ENCODE peak calls at places on chromosomes 5 and 9, in nine cellular contexts. S is OCI-LY7; D is cardiac fibroblast; I is astrocyte of the spinal cord; X is AG04449; L is astrocyte of the cerebellum; N is mammary epithelial cell; Y is kidney epithelial cell; Q is CD8-positive, alpha-beta T cell. J is an unnamed sample.

GRCh38 chr9:129442791-129443511 is 177.9 kb downstream of the C9orf50 start:
- DNase-seq in S (no peak), D (no peak), I (no peak), X (no peak), L (no peak), N (no peak), Y (no peak), Q (no peak), J (no peak)

GRCh38 chr9:36862206-36863145 is 171.6 kb downstream of the PAX5 start:
- DNase-seq in S (no peak), D (peak), I (peak), X (no peak), L (no peak), N (peak), Y (no peak), Q (no peak), J (no peak)

GRCh38 chr5:53594419-53594818 is 34.0 kb downstream of the NDUFS4 start:
- DNase-seq in S (no peak), D (no peak), I (no peak), X (no peak), L (no peak), N (no peak), Y (no peak), Q (no peak), J (no peak)

GRCh38 chr9:109297899-109298298 is 23.0 kb downstream of the EPB41L4B start:
- DNase-seq in S (no peak), D (peak), I (peak), X (peak), L (peak), N (peak), Y (peak), Q (no peak), J (no peak)

GRCh38 chr9:77953590-77953989 is 78.0 kb downstream of the GNAQ start:
- DNase-seq in S (no peak), D (no peak), I (no peak), X (no peak), L (no peak), N (no peak), Y (no peak), Q (no peak), J (no peak)

GRCh38 chr9:85430659-85431370 is 310.9 kb downstream of the AGTPBP1 start:
- DNase-seq in S (no peak), D (no peak), I (peak), X (no peak), L (no peak), N (no peak), Y (no peak), Q (no peak), J (no peak)

GRCh38 chr5:27708579-27708978 is 670.2 kb upstream of the CDH9 start:
- DNase-seq in S (no peak), D (no peak), I (peak), X (no peak), L (no peak), N (peak), Y (peak), Q (no peak), J (no peak)

GRCh38 chr9:34187891-34188240 is 9.0 kb downstream of the UBAP1 start:
- DNase-seq in S (no peak), D (no peak), I (no peak), X (no peak), L (no peak), N (no peak), Y (no peak), Q (no peak), J (no peak)

GRCh38 chr9:129694265-129694664 is 28.8 kb downstream of the PRRX2 start:
- DNase-seq in S (no peak), D (no peak), I (no peak), X (no peak), L (no peak), N (no peak), Y (no peak), Q (no peak), J (no peak)

GRCh38 chr5:142800776-142801494 is 30.8 kb downstream of the ARHGAP26 start:
- DNase-seq in S (peak), D (no peak), I (no peak), X (no peak), L (no peak), N (no peak), Y (no peak), Q (peak), J (no peak)

GRCh38 chr5:107483196-107483595 is 187.5 kb downstream of the EFNA5 start:
- DNase-seq in S (no peak), D (no peak), I (no peak), X (no peak), L (no peak), N (no peak), Y (no peak), Q (no peak), J (no peak)

GRCh38 chr5:118956727-118957126 is 31.6 kb downstream of the DTWD2 start:
- DNase-seq in S (peak), D (peak), I (peak), X (no peak), L (peak), N (peak), Y (no peak), Q (no peak), J (no peak)
- TF ChIP-seq CTCF in S (peak), D (no peak), I (peak), X (peak), L (peak), N (peak), Y (no peak), Q (no peak), J (peak)

DNA sequence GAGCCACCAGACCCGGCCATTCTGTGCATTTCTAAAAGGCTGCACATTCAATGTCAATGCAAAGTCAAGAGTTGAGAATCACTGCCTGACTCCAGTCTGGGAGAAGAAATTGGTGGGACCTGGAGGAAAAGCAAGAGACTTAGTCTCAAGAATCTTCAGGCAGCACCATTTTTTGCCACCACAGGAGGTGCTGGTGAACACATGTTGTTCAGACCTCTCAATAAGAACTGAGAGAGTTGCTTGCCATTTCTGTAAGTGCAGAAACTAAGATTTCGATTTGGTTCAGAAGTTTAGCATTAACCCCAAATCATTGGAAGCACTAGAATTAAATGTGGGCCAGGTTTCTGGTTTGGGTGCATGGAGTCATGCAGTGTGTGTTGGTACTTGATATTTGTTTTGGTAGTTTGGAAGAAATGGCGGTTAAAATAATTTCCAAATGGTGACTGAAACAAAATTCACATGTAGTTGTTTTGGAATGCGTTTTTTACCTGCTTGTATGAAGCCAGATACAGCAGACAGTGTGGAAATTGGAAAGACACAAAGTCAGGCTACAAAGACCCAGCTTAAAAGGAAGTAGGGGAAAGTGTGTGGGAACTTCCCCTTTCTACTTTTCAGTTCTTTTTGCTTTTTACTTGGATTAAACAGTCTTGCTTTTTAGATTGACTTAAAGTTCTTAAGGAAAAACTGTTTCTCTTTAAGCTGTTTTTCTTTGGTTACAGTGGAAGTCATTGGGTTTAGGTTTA is 20.4 kb downstream of the PDE8B start:
- DNase-seq in S (peak), D (no peak), I (no peak), X (no peak), L (no peak), N (no peak), Y (no peak), Q (no peak), J (no peak)
- TF ChIP-seq CTCF in S (peak), D (peak), I (peak), X (peak), L (no peak), N (no peak), Y (no peak), Q (peak), J (peak)

GRCh38 chr5:116696356-116696755 is 121.7 kb upstream of the SEMA6A start:
- DNase-seq in S (no peak), D (no peak), I (no peak), X (no peak), L (no peak), N (no peak), Y (no peak), Q (no peak), J (no peak)
- TF ChIP-seq CTCF in S (no peak), D (no peak), I (no peak), X (no peak), L (no peak), N (no peak), Y (no peak), Q (no peak), J (no peak)

DNA sequence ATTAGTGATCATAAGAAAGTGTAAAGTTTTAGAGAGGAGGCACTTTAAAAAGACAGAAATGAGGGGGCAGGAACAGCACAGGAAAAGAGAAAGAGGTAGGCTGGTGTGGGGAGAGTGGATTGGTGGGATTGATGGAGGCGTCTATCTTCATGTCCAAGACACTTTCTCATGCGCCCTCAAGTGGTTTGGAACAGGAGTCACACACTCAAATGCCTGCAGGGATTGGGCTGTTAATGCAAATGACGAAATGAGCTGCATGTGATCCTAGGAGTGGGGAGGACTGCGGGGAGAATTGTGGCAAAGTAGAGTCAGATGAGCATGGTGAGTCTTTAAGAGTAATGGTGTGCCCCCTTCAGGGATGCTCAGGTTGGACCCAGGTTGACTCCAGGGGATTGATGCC is 5.5 kb downstream of the SLC36A3 start:
- DNase-seq in S (peak), D (no peak), I (no peak), X (no peak), L (no peak), N (peak), Y (no peak), Q (no peak), J (peak)
- TF ChIP-seq CTCF in S (peak), D (no peak), I (no peak), X (no peak), L (no peak), N (peak), Y (no peak), Q (no peak), J (peak)

DNA sequence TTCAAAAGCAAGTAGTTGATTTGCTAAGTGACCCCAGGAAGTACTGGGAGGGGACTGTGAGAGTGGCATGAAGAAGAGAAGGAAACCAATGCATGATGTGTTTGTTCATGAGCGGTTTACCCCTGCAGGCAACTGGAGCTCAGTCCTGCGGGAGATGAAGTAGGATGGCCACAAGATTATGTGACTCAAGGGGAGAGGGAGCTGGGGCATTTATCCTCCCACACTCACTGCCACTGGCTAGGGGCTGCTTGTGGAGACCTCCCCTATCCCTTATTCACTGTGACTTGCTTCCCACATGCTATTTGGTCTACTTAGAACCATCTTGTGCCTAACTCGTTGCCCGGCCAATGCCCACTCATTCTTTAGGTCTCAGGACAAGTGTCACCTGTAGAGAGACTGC is 60.6 kb upstream of the TRIO start:
- DNase-seq in S (no peak), D (no peak), I (no peak), X (no peak), L (no peak), N (no peak), Y (no peak), Q (no peak), J (no peak)
- TF ChIP-seq CTCF in S (no peak), D (no peak), I (no peak), X (no peak), L (no peak), N (no peak), Y (no peak), Q (no peak), J (no peak)

DNA sequence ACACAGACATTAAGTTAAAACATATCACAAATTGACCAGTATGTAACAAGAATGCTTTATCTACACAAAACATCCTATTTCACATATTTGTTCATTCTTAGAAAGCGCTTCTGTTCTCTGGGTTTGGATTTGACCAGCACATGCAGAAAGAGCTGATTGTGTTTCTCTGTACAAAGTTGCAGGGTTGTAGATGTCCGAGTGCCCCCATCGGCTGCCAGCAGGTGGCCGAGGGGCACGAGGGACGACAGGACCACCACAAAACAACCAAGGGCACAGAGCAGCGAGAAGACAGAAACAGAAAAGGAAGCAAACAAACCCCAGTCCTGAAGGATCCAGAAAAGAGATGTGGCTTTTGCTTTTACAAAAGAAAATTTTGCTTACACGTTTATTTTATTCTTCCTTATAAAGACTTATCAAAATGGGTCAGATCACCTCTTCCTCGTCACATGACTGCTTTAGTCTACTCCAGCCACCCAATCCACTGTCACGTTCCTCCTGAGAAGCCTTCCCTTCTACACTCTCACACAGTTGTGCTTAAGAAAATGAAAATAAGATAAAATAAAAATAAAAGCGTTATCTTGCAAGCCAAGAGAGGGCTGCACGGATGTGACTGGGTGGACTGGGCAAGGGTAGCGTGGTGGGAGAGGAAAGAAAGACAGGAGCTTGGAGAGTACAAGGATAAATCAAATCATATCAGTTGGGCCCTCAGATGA is 9.5 kb downstream of the OTP start:
- DNase-seq in S (no peak), D (no peak), I (no peak), X (no peak), L (no peak), N (no peak), Y (no peak), Q (no peak), J (no peak)
- TF ChIP-seq CTCF in S (peak), D (no peak), I (no peak), X (no peak), L (no peak), N (no peak), Y (no peak), Q (no peak), J (no peak)

DNA sequence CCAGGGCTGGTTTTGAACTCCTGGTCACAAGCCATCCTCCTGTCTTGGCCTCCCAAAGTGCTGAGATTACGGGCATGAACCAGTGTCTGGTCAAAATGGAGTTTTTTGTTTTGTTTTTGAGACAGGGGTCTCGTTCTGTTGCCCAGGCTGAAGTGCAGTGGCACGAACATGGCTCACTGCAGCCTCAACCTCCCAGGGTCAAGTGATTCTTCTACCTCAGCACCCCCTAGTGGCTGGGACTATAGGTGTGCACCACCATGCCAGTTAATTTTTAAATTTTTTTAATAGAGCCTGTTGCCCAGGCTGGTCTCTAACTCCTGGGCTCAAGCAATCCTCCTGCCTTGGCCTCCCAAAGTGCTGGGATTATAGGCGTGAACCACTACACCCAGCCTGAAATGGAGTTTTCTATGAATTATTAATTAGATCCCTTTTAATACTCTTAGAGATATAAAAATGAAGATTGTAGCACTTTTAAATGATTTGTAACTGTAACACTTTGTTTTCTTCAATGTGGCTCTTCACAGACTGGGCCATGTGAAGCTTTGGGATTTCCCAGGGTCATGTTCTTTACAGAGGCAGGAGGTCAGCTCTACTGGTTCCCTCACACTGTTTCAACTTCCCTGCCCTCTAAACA is 32.6 kb upstream of the SPARC start:
- DNase-seq in S (peak), D (peak), I (no peak), X (no peak), L (no peak), N (no peak), Y (no peak), Q (no peak), J (no peak)
- TF ChIP-seq CTCF in S (peak), D (peak), I (peak), X (peak), L (peak), N (peak), Y (peak), Q (no peak), J (peak)

GRCh38 chr5:137896560-137896959 is 7.3 kb downstream of the PKD2L2 start:
- DNase-seq in S (no peak), D (no peak), I (no peak), X (no peak), L (no peak), N (no peak), Y (no peak), Q (no peak), J (no peak)

GRCh38 chr5:137899493-137899892 is 10.2 kb downstream of the PKD2L2 start:
- DNase-seq in S (no peak), D (no peak), I (no peak), X (no peak), L (no peak), N (no peak), Y (no peak), Q (no peak), J (no peak)

GRCh38 chr5:137902389-137903133 is 13.3 kb downstream of the PKD2L2 start:
- DNase-seq in S (no peak), D (no peak), I (no peak), X (no peak), L (no peak), N (no peak), Y (no peak), Q (no peak), J (no peak)

GRCh38 chr5:137900925-137901817 is 11.9 kb downstream of the PKD2L2 start:
- DNase-seq in S (no peak), D (no peak), I (no peak), X (no peak), L (no peak), N (no peak), Y (no peak), Q (no peak), J (no peak)
- TF ChIP-seq CTCF in S (no peak), D (no peak), I (no peak), X (no peak), L (no peak), N (no peak), Y (no peak), Q (no peak), J (no peak)

DNA sequence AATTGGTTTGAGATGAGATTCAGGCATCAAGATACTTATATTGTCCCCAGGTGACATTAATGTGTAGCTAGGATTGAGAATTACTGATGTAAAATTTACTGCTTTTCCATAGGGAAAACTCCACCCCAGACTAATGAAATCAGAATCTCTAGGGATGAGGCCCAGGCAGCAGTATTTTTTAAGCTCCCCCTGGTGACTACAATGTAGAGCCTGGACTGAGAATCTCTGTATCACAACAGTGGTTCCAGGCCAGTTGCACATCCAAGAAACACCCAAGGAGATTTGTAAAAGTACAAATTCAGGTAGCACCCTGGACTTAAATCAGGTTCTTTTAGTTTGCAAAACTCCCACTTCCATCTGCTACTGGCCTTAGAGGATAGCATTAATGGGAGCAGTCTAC is 185.7 kb downstream of the MARCHF11 start:
- DNase-seq in S (no peak), D (peak), I (peak), X (no peak), L (no peak), N (no peak), Y (no peak), Q (no peak), J (no peak)
- TF ChIP-seq CTCF in S (no peak), D (peak), I (peak), X (peak), L (peak), N (no peak), Y (peak), Q (no peak), J (peak)